ENCODE peak calls at places on chromosomes 5 and 9, in ten cellular contexts. K is upper lobe of left lung, N is adrenal gland, M is cardiac muscle cell, S is psoas muscle, P is right lobe of liver, Y is ovary, R is IMR-90, A is upper lobe of right lung, L is mammary epithelial cell. H is an unnamed sample.

GRCh38 chr9:97779608-97780007 is 73.4 kb upstream of the FOXE1 start:
- DNase-seq in Y (no peak), R (no peak), S (no peak), N (no peak), P (no peak), L (no peak), M (no peak), K (no peak), A (no peak), H (no peak)

GRCh38 chr9:123451011-123451410 is 95.0 kb downstream of the CRB2 start:
- DNase-seq in P (peak; percentile 58), N (no peak), A (no peak), S (no peak), M (no peak), L (no peak), K (no peak), R (no peak), Y (no peak), H (no peak)

GRCh38 chr5:139638090-139638735 is 9.9 kb upstream of the CXXC5 start:
- DNase-seq in K (peak; percentile 88), A (peak; percentile 91), S (peak; percentile 91), P (peak; percentile 97), Y (peak; percentile 74), N (peak; percentile 67), M (no peak), L (no peak), R (peak; percentile 66), H (no peak)

GRCh38 chr5:117103703-117104102 is 529.1 kb upstream of the SEMA6A start:
- DNase-seq in K (no peak), N (no peak), S (no peak), A (no peak), L (no peak), R (no peak), M (peak; percentile 46), Y (no peak), P (no peak), H (no peak)

GRCh38 chr5:26622947-26623346 is 415.4 kb downstream of the CDH9 start:
- DNase-seq in Y (no peak), P (no peak), N (no peak), L (no peak), S (no peak), A (no peak), M (no peak), K (no peak), R (no peak), H (no peak)

GRCh38 chr9:113154471-113154870 is 3.7 kb downstream of the SLC31A2 start:
- DNase-seq in S (peak; percentile 63), N (peak; percentile 34), R (peak; percentile 79), P (no peak), M (no peak), A (no peak), Y (no peak), L (peak; percentile 86), K (peak; percentile 60), H (no peak)

GRCh38 chr9:116297346-116297745 is 143.8 kb downstream of the PAPPA start:
- DNase-seq in M (no peak), Y (no peak), P (no peak), S (no peak), K (no peak), L (no peak), A (no peak), R (no peak), N (no peak), H (no peak)

GRCh38 chr9:95383845-95384244 is 66.3 kb upstream of the FANCC start:
- DNase-seq in K (no peak), A (no peak), P (no peak), R (peak; percentile 23), Y (no peak), L (no peak), M (no peak), N (no peak), S (no peak), H (no peak)

GRCh38 chr9:127929044-127929979 is 1.3 kb downstream of the PIP5KL1 start:
- DNase-seq in N (no peak), S (no peak), P (no peak), L (no peak), M (no peak), K (no peak), A (no peak), Y (no peak), R (no peak), H (no peak)

GRCh38 chr5:159936686-159937329 is 20.5 kb downstream of the ADRA1B start:
- DNase-seq in S (no peak), R (peak; percentile 15), N (peak; percentile 49), L (peak; percentile 91), K (no peak), P (no peak), Y (no peak), A (no peak), M (no peak), H (no peak)

GRCh38 chr9:92424340-92424739 is at the start of gene OMD:
- DNase-seq in M (no peak), K (no peak), Y (no peak), S (no peak), L (no peak), P (no peak), A (no peak), R (no peak), N (no peak), H (no peak)

GRCh38 chr5:172543484-172544298 is 89.4 kb upstream of the SH3PXD2B start:
- DNase-seq in Y (no peak), N (no peak), K (peak; percentile 7), L (no peak), P (no peak), A (peak; percentile 18), S (no peak), M (no peak), R (no peak), H (no peak)

GRCh38 chr5:36001032-36001431 is 9.8 kb upstream of the UGT3A1 start:
- DNase-seq in Y (no peak), P (no peak), K (no peak), M (no peak), S (no peak), A (no peak), L (no peak), N (no peak), R (no peak), H (no peak)

GRCh38 chr5:80141147-80141671 is 106.1 kb downstream of the THBS4 start:
- DNase-seq in K (peak; percentile 82), N (peak; percentile 97), S (peak; percentile 85), P (peak; percentile 67), R (peak; percentile 15), M (peak; percentile 73), Y (peak; percentile 83), A (peak; percentile 79), L (no peak), H (no peak)

GRCh38 chr5:61933787-61934626 is 372.0 kb upstream of the KIF2A start:
- DNase-seq in K (peak; percentile 34), S (no peak), Y (peak; percentile 32), N (peak; percentile 74), A (no peak), P (peak; percentile 64), L (peak; percentile 69), M (peak; percentile 63), R (peak; percentile 29), H (no peak)

GRCh38 chr5:21792736-21793135 is 1060.4 kb downstream of the CDH12 start:
- DNase-seq in P (no peak), S (no peak), R (peak; percentile 40), M (no peak), L (no peak), N (no peak), A (no peak), Y (no peak), K (no peak), H (no peak)

GRCh38 chr5:18032744-18033143 is 398.5 kb downstream of the TAF11L14 start:
- DNase-seq in K (no peak), A (no peak), P (no peak), L (no peak), S (no peak), M (no peak), R (no peak), N (no peak), Y (no peak), H (no peak)
- H3K9me3 ChIP-seq in K (no peaks in the 10 kb centered on the region), A (no peaks in the 10 kb centered on the region), P (no peaks in the 10 kb centered on the region), L (no peaks in the 10 kb centered on the region), S (no peaks in the 10 kb centered on the region), M (no peaks in the 10 kb centered on the region), R (no peaks in the 10 kb centered on the region), N (no peaks in the 10 kb centered on the region), Y (no peaks in the 10 kb centered on the region), H (no peaks in the 10 kb centered on the region)

DNA sequence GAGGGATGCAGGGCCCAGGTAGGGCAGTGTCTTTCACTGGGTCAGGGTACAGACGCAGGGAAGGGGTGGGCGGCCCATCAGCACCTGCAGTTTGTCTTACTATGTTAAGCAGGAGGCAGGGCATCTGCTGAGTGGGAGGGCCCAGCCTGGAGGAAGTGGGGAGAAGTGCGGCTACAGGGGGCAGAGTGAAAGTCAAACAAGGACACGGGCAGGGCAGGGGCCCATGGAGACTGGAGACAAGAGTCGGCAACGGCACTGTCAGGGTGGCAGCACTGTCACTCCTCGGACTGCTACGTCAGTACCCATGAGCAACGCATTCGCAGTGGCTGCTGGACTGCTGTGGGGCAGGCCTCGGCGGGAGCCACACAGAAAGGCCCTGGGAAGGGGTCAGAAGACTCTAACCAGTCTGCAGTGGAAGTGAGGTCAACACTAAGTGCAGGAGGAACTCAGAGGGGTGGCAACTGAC is 19.7 kb downstream of the CAMSAP1 start:
- DNase-seq in L (no peak), R (no peak), S (no peak), A (no peak), M (peak; percentile 28), P (no peak), K (no peak), N (peak; percentile 67), Y (no peak), H (peak; percentile 48)
- TF ChIP-seq CTCF in L (no peak), R (no peak), S (no peak), A (no peak), M (no peak), P (no peak), K (no peak), N (no peak), Y (no peak), H (no peak)

DNA sequence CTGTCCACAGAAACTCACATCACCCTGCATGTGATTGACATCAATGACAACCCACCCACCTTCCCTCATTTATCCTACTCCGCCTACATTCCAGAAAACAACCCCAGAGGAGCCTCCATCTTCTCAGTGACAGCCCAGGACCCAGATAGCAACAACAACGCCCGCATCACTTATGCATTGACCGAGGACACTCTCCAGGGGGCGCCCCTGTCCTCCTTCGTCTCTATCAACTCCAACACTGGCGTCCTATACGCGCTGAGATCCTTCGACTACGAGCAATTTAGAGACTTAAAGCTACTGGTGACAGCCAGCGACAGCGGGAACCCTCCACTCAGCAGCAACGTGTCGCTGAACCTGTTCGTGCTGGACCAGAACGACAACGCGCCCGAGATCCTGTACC is 1.7 kb downstream of the PCDHGA3 start:
- DNase-seq in K (no peak), Y (no peak), N (no peak), R (no peak), M (no peak), A (no peak), L (no peak), P (no peak), S (no peak), H (no peak)
- H3K9me3 ChIP-seq in K (peaks cover 73% of the 10 kb centered on the region), Y (peaks cover 12% of the 10 kb centered on the region), N (no peaks in the 10 kb centered on the region), R (peaks cover 29% of the 10 kb centered on the region), M (no peaks in the 10 kb centered on the region), A (peaks cover 13% of the 10 kb centered on the region), L (peaks cover 24% of the 10 kb centered on the region), P (no peaks in the 10 kb centered on the region), S (peaks cover 8% of the 10 kb centered on the region), H (peaks cover 28% of the 10 kb centered on the region)

GRCh38 chr5:2756764-2757163 is 5.3 kb upstream of the IRX2 start:
- DNase-seq in N (no peak), Y (no peak), A (peak; percentile 75), K (no peak), S (no peak), R (no peak), P (no peak), L (no peak), M (peak; percentile 52), H (no peak)
- TF ChIP-seq CTCF in N (no peak), Y (no peak), A (no peak), K (peak; percentile 7), S (no peak), R (no peak), P (no peak), L (no peak), M (no peak), H (no peak)

GRCh38 chr5:166772770-166773169 is 1518.7 kb upstream of the WWC1 start:
- DNase-seq in N (no peak), P (no peak), R (no peak), A (no peak), K (no peak), Y (no peak), S (no peak), L (peak; percentile 44), M (no peak), H (no peak)
- H3K9me3 ChIP-seq in N (no peaks in the 10 kb centered on the region), P (no peaks in the 10 kb centered on the region), R (peaks cover 7% of the 10 kb centered on the region), A (no peaks in the 10 kb centered on the region), K (no peaks in the 10 kb centered on the region), Y (no peaks in the 10 kb centered on the region), S (no peaks in the 10 kb centered on the region), L (no peaks in the 10 kb centered on the region), M (no peaks in the 10 kb centered on the region), H (no peaks in the 10 kb centered on the region)